ENCODE peak calls at places on chromosomes 6 and 20, in four cellular contexts. L is neural progenitor cell, F is breast epithelium, Y is choroid plexus epithelial cell. H is an unnamed sample.

GRCh38 chr6:24458134-24458533 is 31.2 kb downstream of the GPLD1 start:
- DNase-seq in L (no peak), F (no peak), Y (no peak), H (no peak)

GRCh38 chr6:92715991-92716390 is 703.4 kb downstream of the EPHA7 start:
- DNase-seq in L (no peak), F (no peak), Y (peak), H (no peak)

GRCh38 chr6:111721677-111722219 is 116.1 kb upstream of the TRAF3IP2 start:
- DNase-seq in L (peak), F (no peak), Y (peak), H (no peak)

GRCh38 chr6:41288025-41288777 is 1.7 kb upstream of the TREM1 start:
- DNase-seq in L (no peak), F (no peak), Y (peak), H (no peak)

GRCh38 chr6:151729829-151730495 is 77.5 kb upstream of the ESR1 start:
- DNase-seq in L (no peak), F (no peak), Y (no peak), H (no peak)

GRCh38 chr6:142297996-142298753 is 3.6 kb upstream of the ADGRG6 start:
- DNase-seq in L (no peak), F (no peak), Y (peak), H (no peak)

GRCh38 chr20:53004267-53004813 is 32.2 kb downstream of the TSHZ2 start:
- DNase-seq in L (no peak), F (no peak), Y (no peak), H (no peak)

GRCh38 chr20:63116412-63117106 is 99.4 kb downstream of the YTHDF1 start:
- DNase-seq in L (peak), F (no peak), Y (peak), H (peak)

GRCh38 chr20:52192296-52193007 is 873 bp upstream of the ZFP64 start:
- DNase-seq in L (peak), F (no peak), Y (no peak), H (no peak)

GRCh38 chr6:108661430-108661829 is 100.7 kb downstream of the FOXO3 start:
- DNase-seq in L (no peak), F (no peak), Y (peak), H (no peak)

GRCh38 chr6:43683708-43684455 is 3.7 kb downstream of the MRPS18A start:
- DNase-seq in L (no peak), F (no peak), Y (no peak), H (no peak)

GRCh38 chr6:33276581-33276863 is 401 bp upstream of the B3GALT4 start:
- DNase-seq in L (no peak), F (no peak), Y (no peak), H (no peak)

GRCh38 chr6:56335733-56336132 is 88.4 kb upstream of the COL21A1 start:
- DNase-seq in L (no peak), F (no peak), Y (peak), H (no peak)

GRCh38 chr6:103273048-103273447 is 1586.7 kb downstream of the HACE1 start:
- DNase-seq in L (peak), F (no peak), Y (peak), H (no peak)

GRCh38 chr6:132392792-132393191 is 8.5 kb downstream of the MOXD1 start:
- DNase-seq in L (no peak), F (no peak), Y (peak), H (no peak)

GRCh38 chr20:24004470-24004869 is 15.9 kb upstream of the GGTLC1 start:
- DNase-seq in L (peak), F (no peak), Y (no peak), H (no peak)

GRCh38 chr6:74579794-74580193 is 626.1 kb downstream of the COL12A1 start:
- DNase-seq in L (no peak), F (no peak), Y (no peak), H (no peak)

GRCh38 chr6:74578339-74578738 is 627.5 kb downstream of the COL12A1 start:
- DNase-seq in L (no peak), F (no peak), Y (peak), H (no peak)

GRCh38 chr6:74573613-74574012 is 632.2 kb downstream of the COL12A1 start:
- DNase-seq in L (no peak), F (no peak), Y (no peak), H (no peak)

GRCh38 chr6:74574794-74575193 is 631.1 kb downstream of the COL12A1 start:
- DNase-seq in L (peak), F (no peak), Y (peak), H (no peak)

GRCh38 chr6:74577619-74578018 is 628.2 kb downstream of the COL12A1 start:
- DNase-seq in L (no peak), F (no peak), Y (no peak), H (no peak)
- H3K4me3 ChIP-seq in L (no peak), F (no peak), Y (no peak), H (no peak)

DNA sequence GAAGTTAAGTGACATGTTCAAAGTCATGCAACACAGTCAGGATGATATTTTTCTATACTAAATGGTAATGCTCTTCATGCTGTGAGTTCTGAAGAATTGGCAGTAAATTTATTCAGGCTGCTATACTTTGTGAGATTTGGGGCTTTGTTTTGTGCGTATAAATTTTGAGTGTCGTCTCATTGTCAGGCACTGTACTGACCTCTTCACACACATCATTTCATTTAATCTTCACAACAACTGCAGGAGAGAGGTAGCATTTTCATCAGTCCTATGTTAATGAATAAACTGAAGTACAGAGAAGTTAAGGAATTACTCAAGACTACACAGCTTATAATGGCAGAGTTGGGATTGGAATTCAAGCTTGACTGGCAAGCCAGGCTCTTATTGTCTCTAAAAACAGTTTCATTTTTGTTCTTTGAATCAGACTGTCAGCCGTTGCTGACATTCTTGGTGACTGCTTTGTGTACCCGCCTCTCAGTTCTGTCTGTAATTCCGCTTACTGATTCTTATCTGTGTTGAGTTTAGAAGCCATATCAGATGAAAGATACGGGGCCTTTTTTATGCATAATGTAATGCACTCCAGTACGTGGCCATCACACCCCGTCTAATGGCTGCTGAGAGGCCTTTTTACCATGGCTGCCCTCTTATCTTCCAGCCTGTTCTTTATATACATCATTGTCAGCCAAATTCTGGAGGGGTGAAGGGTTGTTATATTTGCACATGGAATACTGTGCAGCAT is 274.9 kb downstream of the UTRN start:
- DNase-seq in L (no peak), F (no peak), Y (peak), H (no peak)
- H3K4me3 ChIP-seq in L (no peak), F (no peak), Y (no peak), H (no peak)

GRCh38 chr6:29964553-29964903 is 22.2 kb downstream of the HLA-A start:
- DNase-seq in L (peak), F (no peak), Y (no peak), H (no peak)
- H3K4me3 ChIP-seq in L (no peak), F (no peak), Y (peak), H (no peak)

DNA sequence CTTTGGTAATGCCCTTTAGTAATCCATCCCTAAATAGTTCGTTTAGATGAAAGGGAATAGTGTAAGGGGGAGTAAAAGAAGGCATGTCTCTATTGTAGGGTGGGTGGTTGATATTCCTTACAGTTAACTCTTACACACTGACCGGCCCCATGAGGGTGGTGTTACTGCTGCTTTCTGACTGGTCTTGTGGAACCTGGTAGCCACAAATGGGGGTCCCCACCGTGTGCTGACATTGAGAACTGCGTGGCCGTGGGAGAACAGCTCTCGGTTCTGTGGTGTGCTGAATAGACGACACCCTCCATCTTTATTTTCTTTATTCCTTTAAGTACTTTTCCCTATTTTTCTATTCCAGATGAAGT is 19.3 kb downstream of the MRAP2 start:
- DNase-seq in L (no peak), F (no peak), Y (no peak), H (no peak)
- H3K4me3 ChIP-seq in L (peak), F (no peak), Y (no peak), H (no peak)

DNA sequence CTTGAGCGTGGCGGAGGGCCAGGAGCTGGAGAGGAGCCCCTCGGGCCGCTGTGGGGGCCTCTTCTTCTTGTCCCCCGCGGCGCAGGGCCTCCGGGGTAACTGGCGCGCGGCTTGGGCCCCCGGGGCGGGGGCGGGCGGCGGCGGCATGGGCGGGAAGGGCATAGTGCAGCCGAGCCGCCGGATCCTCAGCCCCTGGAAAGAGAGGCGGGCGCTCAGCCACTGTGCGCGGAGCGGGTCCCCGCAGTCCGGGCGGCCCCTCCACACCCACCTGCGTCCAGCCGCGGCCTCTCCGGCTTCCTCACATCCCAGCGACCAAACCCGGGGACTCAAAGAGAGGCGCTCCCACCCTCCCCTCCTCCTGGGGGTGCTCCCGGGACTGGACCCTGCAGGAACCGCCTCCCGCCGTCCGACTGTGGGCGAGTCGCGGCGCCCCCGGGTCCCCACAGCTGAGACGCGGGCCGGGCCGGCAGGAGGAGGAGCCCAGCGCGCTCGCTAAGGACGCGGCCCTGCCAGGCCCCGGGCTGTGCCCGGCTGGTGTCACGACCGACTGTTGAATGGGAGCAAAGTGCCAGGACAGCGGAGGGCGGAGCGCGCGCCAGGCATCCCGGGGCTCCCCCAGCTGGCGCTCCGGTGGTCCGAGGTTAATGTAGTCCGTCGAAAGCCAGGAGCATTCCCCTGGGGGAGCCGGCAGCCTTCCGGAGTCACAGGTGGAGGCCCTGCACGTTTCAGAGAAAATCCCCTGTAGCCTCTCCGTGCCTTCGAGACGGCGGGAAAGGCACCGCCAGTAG is at the start of gene PRR18:
- DNase-seq in L (peak), F (no peak), Y (no peak), H (no peak)
- H3K4me3 ChIP-seq in L (peak), F (peak), Y (peak), H (no peak)

GRCh38 chr6:137259349-137259748 is 40.2 kb upstream of the IFNGR1 start:
- DNase-seq in L (no peak), F (no peak), Y (peak), H (no peak)
- H3K4me3 ChIP-seq in L (no peak), F (no peak), Y (no peak), H (no peak)

DNA sequence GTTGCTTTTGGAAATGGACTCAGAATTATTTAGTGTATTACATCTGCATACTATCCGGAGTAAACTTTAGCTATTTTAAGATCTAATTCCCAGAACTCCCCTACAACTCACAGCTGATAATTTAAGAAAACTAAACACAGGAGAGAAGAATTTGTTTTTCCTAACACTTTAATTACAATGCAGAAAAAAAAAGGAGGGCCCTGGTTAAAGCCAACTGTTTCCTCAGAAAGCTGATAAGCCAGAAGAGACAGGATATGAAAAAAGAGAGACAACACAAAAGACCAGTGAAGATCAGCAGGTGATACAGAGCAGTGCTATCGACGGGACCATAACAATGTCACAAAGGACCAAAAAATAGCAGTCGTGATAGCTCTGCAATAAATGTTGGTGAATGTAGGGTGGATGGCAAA is 5.8 kb downstream of the IFNGR1 start:
- DNase-seq in L (no peak), F (no peak), Y (no peak), H (no peak)
- H3K4me3 ChIP-seq in L (no peak), F (no peak), Y (no peak), H (peak)